ENCODE peak calls at places on chromosomes 7 and 10, in four cellular contexts. Q, R, G and A are unnamed samples.

GRCh38 chr7:123580406-123581161 is 21.0 kb upstream of the ASB15 start:
- DNase-seq in G (no peak), R (peak; percentile 65), Q (no peak), A (peak; percentile 54)

GRCh38 chr7:114663502-114663901 is 248.9 kb downstream of the FOXP2 start:
- DNase-seq in G (no peak), Q (no peak), R (peak; percentile 31), A (peak; percentile 73)

GRCh38 chr10:6083523-6084475 is 5.0 kb upstream of the RBM17 start:
- DNase-seq in R (no peak), G (no peak), Q (no peak), A (no peak)

GRCh38 chr10:95350212-95350829 is 59.5 kb upstream of the PDLIM1 start:
- DNase-seq in G (no peak), Q (no peak), R (no peak), A (no peak)

GRCh38 chr7:150514748-150515222 is at the start of gene GIMAP7:
- DNase-seq in Q (no peak), R (peak; percentile 9), G (no peak), A (no peak)

GRCh38 chr10:62632071-62632809 is 172.3 kb upstream of the ADO start:
- DNase-seq in G (no peak), Q (no peak), R (no peak), A (peak; percentile 13)

GRCh38 chr7:86745019-86745745 is 101.5 kb downstream of the GRM3 start:
- DNase-seq in G (no peak), R (no peak), Q (peak; percentile 31), A (peak; percentile 89)

GRCh38 chr7:38977658-38978057 is at the start of gene POU6F2:
- DNase-seq in R (no peak), Q (no peak), G (no peak), A (no peak)

GRCh38 chr10:124356706-124357582 is 61.8 kb downstream of the OAT start:
- DNase-seq in R (no peak), G (no peak), Q (no peak), A (no peak)

GRCh38 chr10:113788604-113789083 is 37.2 kb downstream of the PLEKHS1 start:
- DNase-seq in R (peak; percentile 40), Q (no peak), G (no peak), A (peak; percentile 35)

GRCh38 chr7:156875766-156876165 is 17.2 kb downstream of the LMBR1 start:
- DNase-seq in Q (no peak), R (no peak), G (no peak), A (no peak)
- H3K9me3 ChIP-seq in Q (peaks cover 9% of the 10 kb centered on the region), R (peaks cover 9% of the 10 kb centered on the region), G (peaks cover 5% of the 10 kb centered on the region), A (peaks cover 30% of the 10 kb centered on the region)

DNA sequence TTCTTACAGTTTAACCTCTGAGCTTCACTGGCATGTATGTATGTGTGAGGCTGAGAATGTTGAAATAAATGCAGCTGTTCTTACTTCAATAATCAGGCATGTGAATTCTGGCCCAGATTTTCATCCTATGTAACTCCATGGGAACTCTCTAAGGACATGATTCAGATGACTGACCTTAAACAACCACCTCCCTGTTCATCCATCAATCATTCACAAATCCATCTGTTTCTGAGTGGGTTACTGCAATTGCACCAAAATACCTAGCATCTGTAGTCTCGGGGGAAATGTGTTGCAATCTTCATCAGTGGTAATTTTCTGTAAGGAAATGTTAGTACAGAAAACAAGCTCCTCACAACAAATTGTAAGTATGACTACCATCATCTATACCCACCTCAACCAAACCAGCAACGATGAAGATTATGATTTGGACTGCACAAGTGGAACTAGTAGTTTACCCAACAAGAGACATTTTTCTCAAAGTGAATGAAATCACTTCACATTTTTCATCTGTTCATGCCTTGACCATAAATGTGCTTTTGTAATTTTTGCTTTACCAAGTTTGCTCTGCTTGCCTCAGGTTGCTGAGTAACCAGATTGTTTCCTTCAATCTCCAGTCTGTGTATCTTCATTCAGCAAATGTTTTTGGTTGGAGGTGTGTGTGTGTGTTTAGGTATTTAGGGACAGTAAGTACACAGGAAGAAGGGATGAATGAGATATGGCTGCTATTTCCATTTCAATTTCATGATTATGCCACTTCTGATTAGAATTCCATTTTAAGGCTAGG is 65.7 kb upstream of the FZD8 start:
- DNase-seq in R (no peak), Q (no peak), G (no peak), A (peak; percentile 2)
- H3K9me3 ChIP-seq in R (no peaks in the 10 kb centered on the region), Q (no peaks in the 10 kb centered on the region), G (peaks cover 5% of the 10 kb centered on the region), A (peaks cover 3% of the 10 kb centered on the region)

GRCh38 chr7:129469930-129470329 is 32.4 kb upstream of the SMKR1 start:
- DNase-seq in Q (no peak), R (no peak), G (no peak), A (no peak)
- H3K9me3 ChIP-seq in Q (no peaks in the 10 kb centered on the region), R (no peaks in the 10 kb centered on the region), G (no peaks in the 10 kb centered on the region), A (peaks cover 3% of the 10 kb centered on the region)

GRCh38 chr7:68604516-68604915 is 993.8 kb upstream of the AUTS2 start:
- DNase-seq in R (no peak), G (no peak), Q (no peak), A (no peak)
- H3K9me3 ChIP-seq in R (peaks cover 10% of the 10 kb centered on the region), G (peaks cover 12% of the 10 kb centered on the region), Q (no peaks in the 10 kb centered on the region), A (peaks cover 8% of the 10 kb centered on the region)

DNA sequence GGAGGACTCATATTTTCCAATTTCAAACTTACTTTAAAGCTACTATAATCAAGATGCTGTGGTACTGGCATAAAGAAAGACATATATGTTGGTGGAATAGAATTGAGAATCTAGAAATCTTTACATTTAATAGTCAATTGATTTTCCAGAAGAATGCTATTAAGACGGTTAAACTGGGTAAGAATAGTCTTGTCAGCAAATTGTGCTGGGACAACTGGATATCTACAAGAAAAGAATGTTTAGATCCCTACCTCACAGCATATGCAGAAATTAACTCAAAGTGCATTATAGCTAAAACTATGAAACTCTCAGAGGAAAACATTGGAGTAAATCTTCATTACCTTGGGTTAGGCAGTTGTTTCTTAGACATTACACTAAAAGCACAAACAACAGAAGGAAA is 203.3 kb downstream of the SDK1 start:
- DNase-seq in G (no peak), Q (no peak), R (no peak), A (no peak)
- H3K9me3 ChIP-seq in G (peaks cover 14% of the 10 kb centered on the region), Q (peaks cover 14% of the 10 kb centered on the region), R (peaks cover 28% of the 10 kb centered on the region), A (no peaks in the 10 kb centered on the region)

GRCh38 chr7:159094919-159095915 is 49.5 kb downstream of the VIPR2 start:
- DNase-seq in G (no peak), Q (no peak), R (no peak), A (no peak)

GRCh38 chr7:159097661-159098423 is 46.8 kb downstream of the VIPR2 start:
- DNase-seq in R (no peak), Q (no peak), G (no peak), A (peak; percentile 3)

GRCh38 chr7:159098424-159098786 is 46.3 kb downstream of the VIPR2 start:
- DNase-seq in Q (no peak), R (no peak), G (no peak), A (no peak)

GRCh38 chr7:159095979-159096411 is 48.7 kb downstream of the VIPR2 start:
- DNase-seq in G (no peak), Q (peak; percentile 7), R (no peak), A (no peak)

DNA sequence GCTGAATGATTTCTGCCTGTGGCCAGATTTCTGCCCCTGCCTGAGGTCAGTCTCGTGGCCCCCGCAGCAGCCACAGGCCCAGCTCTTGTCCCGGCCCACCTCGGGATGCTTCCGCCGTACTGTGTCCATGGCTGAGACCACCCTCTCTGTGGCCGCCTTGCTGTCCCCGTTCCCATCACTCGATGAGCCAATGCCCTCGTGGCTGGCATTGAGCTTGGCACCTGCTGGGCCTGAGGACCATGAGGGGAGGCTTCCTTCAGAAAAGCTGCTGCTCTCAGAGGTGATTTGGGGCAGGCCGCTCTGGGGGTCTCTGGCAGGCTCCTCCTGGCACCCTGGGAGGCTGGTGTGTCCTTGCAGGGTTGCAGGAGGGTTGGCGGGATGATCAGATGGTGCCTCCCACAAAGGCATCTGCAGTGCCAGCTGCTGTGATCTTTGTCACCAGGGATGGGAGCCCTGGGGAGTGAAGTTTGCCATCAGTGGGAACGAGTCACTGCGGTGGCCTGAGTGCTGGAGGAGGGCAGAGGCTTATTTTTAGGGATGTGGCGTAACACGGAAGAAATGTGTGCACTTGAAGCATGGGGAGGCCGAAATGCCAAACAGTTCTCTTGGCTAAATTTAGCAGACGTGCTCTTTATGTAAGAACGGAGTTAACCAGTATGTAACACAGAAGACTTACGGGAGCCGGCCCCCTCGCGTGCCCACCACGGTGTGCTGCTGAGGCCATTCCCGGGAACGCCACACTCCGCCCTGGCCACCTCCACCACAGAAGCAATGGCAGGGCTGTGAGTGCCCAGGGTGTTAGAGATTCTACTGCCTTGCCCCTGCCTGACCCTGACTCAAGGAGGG is 47.7 kb downstream of the VIPR2 start:
- DNase-seq in Q (peak; percentile 4), R (no peak), G (no peak), A (no peak)
- H3K9me3 ChIP-seq in Q (no peaks in the 10 kb centered on the region), R (no peaks in the 10 kb centered on the region), G (no peaks in the 10 kb centered on the region), A (no peaks in the 10 kb centered on the region)

GRCh38 chr10:101321073-101321472 is 32.9 kb upstream of the BTRC start:
- DNase-seq in R (no peak), Q (no peak), G (no peak), A (peak; percentile 46)

GRCh38 chr10:101319241-101319915 is 34.6 kb upstream of the BTRC start:
- DNase-seq in R (peak; percentile 17), Q (no peak), G (no peak), A (no peak)

GRCh38 chr10:101329341-101330032 is 24.5 kb upstream of the BTRC start:
- DNase-seq in G (no peak), R (no peak), Q (no peak), A (peak; percentile 96)

GRCh38 chr10:101322266-101323151 is 31.5 kb upstream of the BTRC start:
- DNase-seq in R (no peak), G (no peak), Q (no peak), A (no peak)

GRCh38 chr10:101323495-101323894 is 30.5 kb upstream of the BTRC start:
- DNase-seq in G (no peak), Q (no peak), R (no peak), A (no peak)
- H3K9me3 ChIP-seq in G (peaks cover 6% of the 10 kb centered on the region), Q (no peaks in the 10 kb centered on the region), R (no peaks in the 10 kb centered on the region), A (peaks cover 8% of the 10 kb centered on the region)

GRCh38 chr7:140928491-140929309 is 4.0 kb upstream of the BRAF start:
- DNase-seq in Q (no peak), R (no peak), G (no peak), A (no peak)
- H3K9me3 ChIP-seq in Q (no peaks in the 10 kb centered on the region), R (no peaks in the 10 kb centered on the region), G (no peaks in the 10 kb centered on the region), A (no peaks in the 10 kb centered on the region)

GRCh38 chr10:60537697-60538096 is 148.0 kb upstream of the ANK3 start:
- DNase-seq in R (no peak), G (no peak), Q (no peak), A (no peak)
- H3K9me3 ChIP-seq in R (no peaks in the 10 kb centered on the region), G (no peaks in the 10 kb centered on the region), Q (no peaks in the 10 kb centered on the region), A (no peaks in the 10 kb centered on the region)

DNA sequence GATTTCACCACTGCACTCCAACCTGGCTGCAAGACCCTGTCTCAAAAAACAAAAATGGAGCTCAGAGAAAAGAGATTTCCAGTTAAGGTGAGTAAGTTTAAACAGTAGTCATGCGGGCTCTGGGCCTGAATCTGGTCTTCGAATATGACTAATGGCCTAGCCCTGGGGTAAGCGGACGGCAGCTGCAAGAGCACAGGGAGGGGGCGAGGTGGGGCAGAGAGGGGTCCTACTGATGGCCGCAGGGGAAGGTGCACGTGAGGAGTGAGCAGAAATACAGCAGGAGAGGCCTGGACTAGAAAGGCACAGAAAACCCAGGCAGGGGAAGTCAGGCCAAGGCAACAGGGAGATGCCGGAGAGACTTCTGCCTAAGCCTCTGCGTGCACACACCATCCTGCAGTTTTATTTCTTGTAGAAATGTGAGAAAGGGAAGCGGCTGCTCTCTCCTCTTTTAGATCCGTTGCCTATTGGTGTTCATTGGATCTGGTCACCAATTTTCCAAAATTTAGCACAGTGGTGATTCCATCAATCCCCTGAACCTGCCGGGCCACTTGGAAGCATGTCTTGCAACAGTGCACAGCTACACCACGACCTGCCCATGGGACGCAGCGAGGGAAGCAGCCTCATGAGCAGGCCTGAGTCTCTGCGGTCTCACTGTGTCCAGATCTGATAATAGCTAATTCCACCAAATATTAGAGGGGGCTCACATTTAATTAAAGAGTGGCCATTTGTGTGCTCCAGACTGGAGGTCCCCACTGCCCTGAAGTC is 139.0 kb downstream of the PAXIP1 start:
- DNase-seq in Q (no peak), R (no peak), G (no peak), A (no peak)
- H3K9me3 ChIP-seq in Q (no peaks in the 10 kb centered on the region), R (no peaks in the 10 kb centered on the region), G (no peaks in the 10 kb centered on the region), A (no peaks in the 10 kb centered on the region)